ENCODE peak calls at places on chromosomes 1 and 21, in five cellular contexts. One of them, this sample, is unnamed. For H3K4me1 and H3K9me3, the result is how much of the 10 kb centered on the place peaks cover.

GRCh38 chr21:34198232-34199120 is 125.1 kb downstream of the MRPS6 start:
- DNase-seq in A673: no peak
- DNase-seq in H9: no peak
- DNase-seq in heart right ventricle: no peak
- DNase-seq in cardiac muscle cell: peak
- DNase-seq in this sample: no peak

GRCh38 chr1:40477680-40478057 is 579 bp downstream of the ZFP69 start:
- DNase-seq in cardiac muscle cell: no peak
- DNase-seq in heart right ventricle: no peak
- DNase-seq in H9: no peak
- DNase-seq in A673: peak
- DNase-seq in this sample: no peak

GRCh38 chr1:44417351-44418021 is 12.4 kb downstream of the RNF220 start:
- DNase-seq in H9: peak
- DNase-seq in heart right ventricle: peak
- DNase-seq in A673: no peak
- DNase-seq in cardiac muscle cell: peak
- DNase-seq in this sample: peak

GRCh38 chr21:39016740-39017315 is 166.4 kb downstream of the PSMG1 start:
- DNase-seq in H9: no peak
- DNase-seq in A673: no peak
- DNase-seq in cardiac muscle cell: no peak
- DNase-seq in heart right ventricle: no peak
- DNase-seq in this sample: no peak

GRCh38 chr1:184160942-184161698 is 109.6 kb downstream of the TSEN15 start:
- DNase-seq in heart right ventricle: no peak
- DNase-seq in cardiac muscle cell: no peak
- DNase-seq in H9: no peak
- DNase-seq in A673: peak
- DNase-seq in this sample: no peak

GRCh38 chr1:29213055-29213454 is 17.7 kb downstream of the MECR start:
- DNase-seq in H9: no peak
- DNase-seq in A673: no peak
- DNase-seq in cardiac muscle cell: no peak
- DNase-seq in heart right ventricle: no peak
- DNase-seq in this sample: no peak

GRCh38 chr1:54153548-54154439 is 994 bp upstream of the CDCP2 start:
- DNase-seq in H9: peak
- DNase-seq in A673: peak
- DNase-seq in cardiac muscle cell: no peak
- DNase-seq in heart right ventricle: peak
- DNase-seq in this sample: peak

GRCh38 chr1:221246067-221246466 is 366.8 kb downstream of the HLX start:
- DNase-seq in H9: no peak
- DNase-seq in cardiac muscle cell: no peak
- DNase-seq in A673: no peak
- DNase-seq in heart right ventricle: no peak
- DNase-seq in this sample: no peak

GRCh38 chr1:212077028-212077427 is 41.5 kb downstream of the DTL start:
- DNase-seq in heart right ventricle: no peak
- DNase-seq in A673: no peak
- DNase-seq in cardiac muscle cell: no peak
- DNase-seq in H9: no peak
- DNase-seq in this sample: no peak

GRCh38 chr21:18252686-18253085 is 8.1 kb downstream of the CHODL start:
- DNase-seq in H9: no peak
- DNase-seq in heart right ventricle: no peak
- DNase-seq in A673: no peak
- DNase-seq in cardiac muscle cell: no peak
- DNase-seq in this sample: no peak

GRCh38 chr1:228081578-228082259 is 789 bp upstream of the ARF1 start:
- DNase-seq in A673: no peak
- DNase-seq in cardiac muscle cell: peak
- DNase-seq in heart right ventricle: no peak
- DNase-seq in H9: peak
- DNase-seq in this sample: peak

GRCh38 chr1:1754051-1754815 is 24.0 kb downstream of the NADK start:
- DNase-seq in cardiac muscle cell: no peak
- DNase-seq in heart right ventricle: no peak
- DNase-seq in A673: no peak
- DNase-seq in H9: no peak
- DNase-seq in this sample: no peak

GRCh38 chr1:10686404-10687040 is 109.9 kb downstream of the CASZ1 start:
- DNase-seq in cardiac muscle cell: no peak
- DNase-seq in H9: no peak
- DNase-seq in heart right ventricle: no peak
- DNase-seq in A673: no peak
- DNase-seq in this sample: no peak

GRCh38 chr1:10688409-10688786 is 108.0 kb downstream of the CASZ1 start:
- DNase-seq in heart right ventricle: no peak
- DNase-seq in A673: no peak
- DNase-seq in H9: no peak
- DNase-seq in cardiac muscle cell: no peak
- DNase-seq in this sample: no peak

GRCh38 chr1:10687142-10687715 is 109.2 kb downstream of the CASZ1 start:
- DNase-seq in A673: no peak
- DNase-seq in cardiac muscle cell: no peak
- DNase-seq in heart right ventricle: no peak
- DNase-seq in H9: no peak
- DNase-seq in this sample: no peak

GRCh38 chr1:10685851-10686403 is 110.5 kb downstream of the CASZ1 start:
- DNase-seq in heart right ventricle: no peak
- DNase-seq in cardiac muscle cell: peak
- DNase-seq in H9: no peak
- DNase-seq in A673: no peak
- DNase-seq in this sample: no peak

GRCh38 chr1:10687782-10688408 is 108.6 kb downstream of the CASZ1 start:
- DNase-seq in heart right ventricle: no peak
- DNase-seq in H9: no peak
- DNase-seq in cardiac muscle cell: no peak
- DNase-seq in A673: peak
- DNase-seq in this sample: no peak
- H3K4me1 ChIP-seq in heart right ventricle: half or more
- H3K4me1 ChIP-seq in H9: under half
- H3K4me1 ChIP-seq in cardiac muscle cell: half or more
- H3K4me1 ChIP-seq in A673: under half
- H3K4me1 ChIP-seq in this sample: half or more

DNA sequence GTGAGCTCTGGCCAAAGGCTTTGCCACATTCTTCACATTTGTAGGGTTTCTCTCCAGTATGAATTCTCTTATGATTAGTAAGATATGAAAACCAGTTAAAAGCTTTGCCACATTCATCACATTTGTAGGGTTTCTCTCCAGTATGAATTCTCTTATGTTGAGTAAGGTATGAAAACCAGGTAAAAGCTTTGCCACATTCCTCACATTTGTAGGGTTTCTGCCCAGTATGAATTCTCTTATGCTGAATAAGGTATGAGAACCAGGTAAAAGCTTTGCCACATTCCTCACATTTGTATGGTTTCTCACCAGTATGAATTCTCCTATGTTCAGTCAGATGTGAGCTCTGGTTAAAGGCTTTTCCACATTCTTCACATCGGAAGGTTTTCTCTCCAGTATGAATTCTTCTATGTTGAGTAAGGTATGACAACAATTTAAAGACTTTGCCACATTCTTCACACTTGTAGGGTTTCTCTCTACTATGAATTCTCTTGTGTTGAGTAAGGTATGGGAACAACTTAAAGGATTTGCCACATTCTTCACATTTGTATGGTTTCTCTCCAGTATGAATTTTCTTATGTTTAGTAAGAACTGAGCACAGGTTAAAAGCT is 20.7 kb downstream of the ZNF695 start:
- DNase-seq in H9: no peak
- DNase-seq in cardiac muscle cell: no peak
- DNase-seq in heart right ventricle: no peak
- DNase-seq in A673: no peak
- DNase-seq in this sample: no peak
- H3K9me3 ChIP-seq in H9: half or more
- H3K9me3 ChIP-seq in cardiac muscle cell: under half
- H3K9me3 ChIP-seq in heart right ventricle: half or more
- H3K9me3 ChIP-seq in A673: half or more
- H3K9me3 ChIP-seq in this sample: half or more

GRCh38 chr21:29449306-29449940 is 150.7 kb downstream of the BACH1 start:
- DNase-seq in A673: no peak
- DNase-seq in H9: no peak
- DNase-seq in cardiac muscle cell: no peak
- DNase-seq in heart right ventricle: no peak
- DNase-seq in this sample: no peak
- TF ChIP-seq CTCF in A673: no peak
- TF ChIP-seq CTCF in H9: no peak
- TF ChIP-seq CTCF in cardiac muscle cell: no peak
- TF ChIP-seq CTCF in heart right ventricle: no peak
- TF ChIP-seq CTCF in this sample: no peak

DNA sequence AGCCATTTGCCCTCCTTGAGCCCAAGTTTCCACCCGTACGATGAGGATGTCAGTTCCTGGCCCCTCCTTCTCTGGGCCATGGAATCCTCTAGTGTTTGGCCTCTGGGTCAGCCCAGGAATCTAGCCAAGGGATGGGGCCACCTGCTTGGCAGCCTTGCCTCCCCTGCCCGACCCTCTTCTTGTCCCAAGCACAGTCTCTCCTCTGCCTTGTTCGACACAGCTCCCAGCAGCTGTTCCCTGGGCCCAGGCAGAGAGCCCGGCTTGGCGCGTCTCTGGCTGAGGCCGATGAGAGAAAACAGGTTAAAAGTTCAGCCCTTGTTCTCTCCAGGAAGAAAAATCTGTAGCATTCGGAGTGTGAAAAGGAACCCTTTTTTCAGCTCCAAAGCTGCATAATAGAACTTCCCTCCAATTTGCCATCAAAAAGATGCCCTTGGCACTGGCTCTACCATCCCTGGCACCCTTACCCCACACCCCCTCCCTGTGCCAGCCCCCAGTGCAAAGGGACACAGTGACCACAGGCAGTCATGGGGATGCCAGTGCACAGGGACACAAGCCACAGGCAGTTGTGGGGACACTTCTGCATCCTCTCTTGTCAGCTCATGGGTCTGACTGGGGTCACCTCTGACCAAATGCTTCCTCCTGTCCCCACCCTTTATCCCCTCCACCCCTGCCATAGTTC is 68.3 kb downstream of the EPHB2 start:
- DNase-seq in heart right ventricle: peak
- DNase-seq in A673: no peak
- DNase-seq in cardiac muscle cell: no peak
- DNase-seq in H9: no peak
- DNase-seq in this sample: peak
- H3K4me1 ChIP-seq in heart right ventricle: under half
- H3K4me1 ChIP-seq in A673: under half
- H3K4me1 ChIP-seq in cardiac muscle cell: under half
- H3K4me1 ChIP-seq in H9: under half
- H3K4me1 ChIP-seq in this sample: under half

DNA sequence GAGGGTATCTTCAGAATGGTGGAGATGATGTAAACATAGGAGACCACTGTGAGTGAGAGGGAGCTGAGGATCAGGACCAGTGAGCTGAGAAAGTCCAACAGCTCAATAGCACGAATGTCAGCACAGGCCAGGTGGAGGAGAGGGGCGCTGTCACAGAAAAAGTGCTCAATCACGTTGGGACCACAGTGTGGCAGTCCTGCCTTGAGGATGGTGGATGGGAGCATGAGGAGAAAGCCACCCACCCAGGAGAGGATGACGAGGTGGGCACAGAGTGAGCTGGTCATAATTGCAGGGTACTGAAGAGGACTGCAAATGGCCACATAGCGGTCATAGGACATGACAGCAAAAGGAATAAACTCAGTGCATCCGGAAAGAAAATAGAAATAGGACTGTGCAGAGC is 8.1 kb downstream of the OR11L1 start:
- DNase-seq in heart right ventricle: no peak
- DNase-seq in cardiac muscle cell: no peak
- DNase-seq in A673: no peak
- DNase-seq in H9: no peak
- DNase-seq in this sample: no peak
- H3K9me3 ChIP-seq in heart right ventricle: under half
- H3K9me3 ChIP-seq in cardiac muscle cell: under half
- H3K9me3 ChIP-seq in A673: under half
- H3K9me3 ChIP-seq in H9: under half
- H3K9me3 ChIP-seq in this sample: under half

GRCh38 chr1:156914440-156914856 is 6.0 kb upstream of the LRRC71 start:
- DNase-seq in A673: no peak
- DNase-seq in cardiac muscle cell: no peak
- DNase-seq in heart right ventricle: no peak
- DNase-seq in H9: no peak
- DNase-seq in this sample: no peak

GRCh38 chr1:156913809-156914387 is 6.5 kb upstream of the LRRC71 start:
- DNase-seq in H9: no peak
- DNase-seq in A673: no peak
- DNase-seq in heart right ventricle: no peak
- DNase-seq in cardiac muscle cell: no peak
- DNase-seq in this sample: no peak

GRCh38 chr1:156912310-156912709 is 8.1 kb upstream of the LRRC71 start:
- DNase-seq in A673: no peak
- DNase-seq in cardiac muscle cell: no peak
- DNase-seq in H9: no peak
- DNase-seq in heart right ventricle: no peak
- DNase-seq in this sample: no peak

GRCh38 chr1:156911587-156912298 is 8.7 kb upstream of the LRRC71 start:
- DNase-seq in H9: no peak
- DNase-seq in heart right ventricle: no peak
- DNase-seq in cardiac muscle cell: no peak
- DNase-seq in A673: no peak
- DNase-seq in this sample: no peak

GRCh38 chr1:156912861-156913808 is 7.3 kb upstream of the LRRC71 start:
- DNase-seq in H9: peak
- DNase-seq in heart right ventricle: no peak
- DNase-seq in cardiac muscle cell: no peak
- DNase-seq in A673: no peak
- DNase-seq in this sample: no peak
- TF ChIP-seq CTCF in H9: peak
- TF ChIP-seq CTCF in heart right ventricle: no peak
- TF ChIP-seq CTCF in cardiac muscle cell: no peak
- TF ChIP-seq CTCF in A673: no peak
- TF ChIP-seq CTCF in this sample: no peak

GRCh38 chr1:153936011-153936802 is 10.3 kb downstream of the DENND4B start:
- DNase-seq in heart right ventricle: no peak
- DNase-seq in H9: peak
- DNase-seq in cardiac muscle cell: no peak
- DNase-seq in A673: no peak
- DNase-seq in this sample: no peak
- H3K4me1 ChIP-seq in heart right ventricle: under half
- H3K4me1 ChIP-seq in H9: under half
- H3K4me1 ChIP-seq in cardiac muscle cell: under half
- H3K4me1 ChIP-seq in A673: under half
- H3K4me1 ChIP-seq in this sample: under half

DNA sequence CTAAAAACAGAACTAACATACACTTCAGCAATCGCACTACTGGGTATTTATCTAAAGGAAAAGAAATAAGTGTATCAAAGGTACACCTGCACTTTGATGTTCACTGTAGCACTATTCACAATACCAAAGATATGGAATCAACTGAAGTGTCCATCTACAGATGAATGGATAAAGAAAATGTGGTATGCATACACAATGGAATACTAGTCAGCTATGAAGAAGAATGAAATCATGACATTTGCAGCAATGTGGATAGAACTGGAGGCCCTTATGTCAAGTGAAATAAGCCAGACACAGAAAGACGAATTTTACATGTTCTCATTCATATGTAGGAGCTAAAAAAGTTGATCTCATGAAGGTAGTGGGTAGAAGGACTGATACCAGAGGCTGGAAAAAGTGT is 117.8 kb downstream of the ACBD6 start:
- DNase-seq in heart right ventricle: no peak
- DNase-seq in H9: no peak
- DNase-seq in A673: no peak
- DNase-seq in cardiac muscle cell: no peak
- DNase-seq in this sample: no peak
- H3K9me3 ChIP-seq in heart right ventricle: half or more
- H3K9me3 ChIP-seq in H9: under half
- H3K9me3 ChIP-seq in A673: under half
- H3K9me3 ChIP-seq in cardiac muscle cell: under half
- H3K9me3 ChIP-seq in this sample: half or more

GRCh38 chr1:93608188-93609109 is 73.2 kb downstream of the BCAR3 start:
- DNase-seq in H9: no peak
- DNase-seq in heart right ventricle: peak
- DNase-seq in cardiac muscle cell: no peak
- DNase-seq in A673: no peak
- DNase-seq in this sample: peak
- TF ChIP-seq CTCF in H9: no peak
- TF ChIP-seq CTCF in heart right ventricle: no peak
- TF ChIP-seq CTCF in cardiac muscle cell: peak
- TF ChIP-seq CTCF in A673: no peak
- TF ChIP-seq CTCF in this sample: peak